ENCODE peak calls at places on chromosomes 2 and 18, in four cellular contexts. One of them, this sample, is unnamed.

GRCh38 chr2:160427629-160428424 is 65.8 kb downstream of the RBMS1 start:
- DNase-seq in heart left ventricle: no peak
- DNase-seq in uterus: no peak
- DNase-seq in A549: no peak
- DNase-seq in this sample: no peak

GRCh38 chr2:12270876-12271588 is 445.7 kb upstream of the TRIB2 start:
- DNase-seq in heart left ventricle: no peak
- DNase-seq in uterus: no peak
- DNase-seq in A549: no peak
- DNase-seq in this sample: no peak

GRCh38 chr2:205708231-205708631 is 25.9 kb downstream of the NRP2 start:
- DNase-seq in heart left ventricle: no peak
- DNase-seq in uterus: no peak
- DNase-seq in A549: no peak
- DNase-seq in this sample: no peak

GRCh38 chr2:188517549-188518255 is 226.0 kb downstream of the GULP1 start:
- DNase-seq in heart left ventricle: no peak
- DNase-seq in uterus: no peak
- DNase-seq in A549: no peak
- DNase-seq in this sample: no peak

GRCh38 chr2:78861546-78861945 is 164.0 kb upstream of the REG3G start:
- DNase-seq in heart left ventricle: no peak
- DNase-seq in uterus: no peak
- DNase-seq in A549: peak; percentile 8
- DNase-seq in this sample: no peak

GRCh38 chr2:173175222-173175621 is 99.6 kb downstream of the MAP3K20 start:
- DNase-seq in heart left ventricle: no peak
- DNase-seq in uterus: no peak
- DNase-seq in A549: no peak
- DNase-seq in this sample: no peak

GRCh38 chr2:168798076-168798887 is 4.2 kb upstream of the NOSTRIN start:
- DNase-seq in heart left ventricle: no peak
- DNase-seq in uterus: no peak
- DNase-seq in A549: no peak
- DNase-seq in this sample: no peak

GRCh38 chr2:33104052-33104623 is 157.4 kb downstream of the LTBP1 start:
- DNase-seq in heart left ventricle: no peak
- DNase-seq in uterus: no peak
- DNase-seq in A549: no peak
- DNase-seq in this sample: no peak

GRCh38 chr2:85780316-85781092 is 26.7 kb downstream of the ATOH8 start:
- DNase-seq in heart left ventricle: no peak
- DNase-seq in uterus: no peak
- DNase-seq in A549: no peak
- DNase-seq in this sample: no peak

GRCh38 chr2:118697771-118698170 is 149.7 kb downstream of the EN1 start:
- DNase-seq in heart left ventricle: no peak
- DNase-seq in uterus: no peak
- DNase-seq in A549: no peak
- DNase-seq in this sample: no peak

GRCh38 chr2:38708900-38709321 is 42.2 kb downstream of the SRSF7 start:
- DNase-seq in heart left ventricle: no peak
- DNase-seq in uterus: no peak
- DNase-seq in A549: no peak
- DNase-seq in this sample: no peak

GRCh38 chr2:12733846-12734245 is 17.1 kb downstream of the TRIB2 start:
- DNase-seq in heart left ventricle: peak; percentile 72
- DNase-seq in uterus: no peak
- DNase-seq in A549: no peak
- DNase-seq in this sample: peak; percentile 67

GRCh38 chr2:182015334-182016109 is 29.9 kb downstream of the PPP1R1C start:
- DNase-seq in heart left ventricle: no peak
- DNase-seq in uterus: no peak
- DNase-seq in A549: no peak
- DNase-seq in this sample: no peak

GRCh38 chr18:56565596-56566355 is 72.6 kb downstream of the TXNL1 start:
- DNase-seq in heart left ventricle: no peak
- DNase-seq in uterus: no peak
- DNase-seq in A549: no peak
- DNase-seq in this sample: no peak

GRCh38 chr2:165844216-165844615 is 50.2 kb upstream of the GALNT3 start:
- DNase-seq in heart left ventricle: no peak
- DNase-seq in uterus: no peak
- DNase-seq in A549: no peak
- DNase-seq in this sample: no peak

GRCh38 chr2:46041434-46041833 is 255.8 kb upstream of the EPAS1 start:
- DNase-seq in heart left ventricle: no peak
- DNase-seq in uterus: no peak
- DNase-seq in A549: no peak
- DNase-seq in this sample: no peak

GRCh38 chr18:45167109-45167551 is 448.1 kb upstream of the SLC14A2 start:
- DNase-seq in heart left ventricle: no peak
- DNase-seq in uterus: no peak
- DNase-seq in A549: no peak
- DNase-seq in this sample: no peak

GRCh38 chr18:68428026-68428425 is 286.9 kb downstream of the TMX3 start:
- DNase-seq in heart left ventricle: peak; percentile 43
- DNase-seq in uterus: no peak
- DNase-seq in A549: no peak
- DNase-seq in this sample: no peak

GRCh38 chr18:78607784-78608183 is 371.8 kb upstream of the SALL3 start:
- DNase-seq in heart left ventricle: no peak
- DNase-seq in uterus: no peak
- DNase-seq in A549: no peak
- DNase-seq in this sample: peak; percentile 49

GRCh38 chr2:88049601-88050000 is 6.0 kb downstream of the KRCC1 start:
- DNase-seq in heart left ventricle: no peak
- DNase-seq in uterus: no peak
- DNase-seq in A549: no peak
- DNase-seq in this sample: no peak

GRCh38 chr2:133434962-133435668 is 133.1 kb downstream of the NCKAP5 start:
- DNase-seq in heart left ventricle: peak; percentile 85
- DNase-seq in uterus: no peak
- DNase-seq in A549: peak; percentile 53
- DNase-seq in this sample: no peak

GRCh38 chr2:72090781-72091482 is 56.7 kb downstream of the CYP26B1 start:
- DNase-seq in heart left ventricle: no peak
- DNase-seq in uterus: no peak
- DNase-seq in A549: no peak
- DNase-seq in this sample: no peak

GRCh38 chr2:51534176-51534575 is 502.2 kb upstream of the NRXN1 start:
- DNase-seq in heart left ventricle: no peak
- DNase-seq in uterus: no peak
- DNase-seq in A549: no peak
- DNase-seq in this sample: no peak

GRCh38 chr18:36808681-36809080 is 20.1 kb downstream of the TPGS2 start:
- DNase-seq in heart left ventricle: no peak
- DNase-seq in uterus: no peak
- DNase-seq in A549: no peak
- DNase-seq in this sample: no peak

GRCh38 chr18:21408681-21409080 is 166.6 kb downstream of the GREB1L start:
- DNase-seq in heart left ventricle: no peak
- DNase-seq in uterus: no peak
- DNase-seq in A549: no peak
- DNase-seq in this sample: no peak

GRCh38 chr18:4573735-4574134 is 118.6 kb upstream of the DLGAP1 start:
- DNase-seq in heart left ventricle: no peak
- DNase-seq in uterus: no peak
- DNase-seq in A549: no peak
- DNase-seq in this sample: no peak

GRCh38 chr2:149002891-149003740 is 35.4 kb upstream of the LYPD6B start:
- DNase-seq in heart left ventricle: no peak
- DNase-seq in uterus: peak; percentile 68
- DNase-seq in A549: no peak
- DNase-seq in this sample: no peak

GRCh38 chr18:35730738-35731370 is 149.3 kb downstream of the GALNT1 start:
- DNase-seq in heart left ventricle: no peak
- DNase-seq in uterus: peak; percentile 68
- DNase-seq in A549: no peak
- DNase-seq in this sample: no peak

GRCh38 chr2:14137643-14138042 is 494.9 kb upstream of the LRATD1 start:
- DNase-seq in heart left ventricle: no peak
- DNase-seq in uterus: no peak
- DNase-seq in A549: no peak
- DNase-seq in this sample: no peak

GRCh38 chr2:230643576-230644291 is 68.9 kb upstream of the CAB39 start:
- DNase-seq in heart left ventricle: peak; percentile 55
- DNase-seq in uterus: no peak
- DNase-seq in A549: no peak
- DNase-seq in this sample: no peak

GRCh38 chr18:2547477-2548087 is 23.7 kb downstream of the METTL4 start:
- DNase-seq in heart left ventricle: no peak
- DNase-seq in uterus: no peak
- DNase-seq in A549: no peak
- DNase-seq in this sample: no peak

GRCh38 chr2:36403675-36404230 is 48.2 kb downstream of the CRIM1 start:
- DNase-seq in heart left ventricle: no peak
- DNase-seq in uterus: no peak
- DNase-seq in A549: peak; percentile 69
- DNase-seq in this sample: no peak

GRCh38 chr18:47595816-47596501 is 334.5 kb downstream of the SMAD2 start:
- DNase-seq in heart left ventricle: no peak
- DNase-seq in uterus: no peak
- DNase-seq in A549: peak; percentile 13
- DNase-seq in this sample: no peak

GRCh38 chr2:122100371-122101150 is 345.1 kb downstream of the TSN start:
- DNase-seq in heart left ventricle: no peak
- DNase-seq in uterus: no peak
- DNase-seq in A549: no peak
- DNase-seq in this sample: no peak

GRCh38 chr18:47560693-47561092 is 309.2 kb upstream of the SKOR2 start:
- DNase-seq in heart left ventricle: no peak
- DNase-seq in uterus: no peak
- DNase-seq in A549: no peak
- DNase-seq in this sample: no peak

GRCh38 chr2:36352711-36353110 is 2.9 kb upstream of the CRIM1 start:
- DNase-seq in heart left ventricle: no peak
- DNase-seq in uterus: no peak
- DNase-seq in A549: no peak
- DNase-seq in this sample: no peak

DNA sequence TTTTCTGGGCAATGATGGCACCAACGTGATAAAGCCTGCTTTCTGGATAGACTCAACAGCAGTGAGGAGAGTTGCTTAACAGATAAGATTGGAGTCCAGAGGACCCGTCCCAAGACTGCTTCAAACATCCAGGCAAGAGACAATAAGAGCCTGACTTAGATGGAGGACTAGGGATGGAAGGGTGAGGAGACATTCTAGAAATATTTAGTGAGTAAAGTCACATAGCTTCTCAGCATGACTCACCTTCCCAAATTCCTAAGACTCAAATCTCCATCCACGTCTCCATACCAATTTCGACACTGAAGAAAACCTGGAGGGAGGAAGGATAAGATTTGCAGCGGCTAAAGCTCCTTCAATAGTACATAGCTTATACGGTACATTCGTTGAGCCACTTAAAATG is 88.2 kb upstream of the KLF7 start:
- DNase-seq in heart left ventricle: no peak
- DNase-seq in uterus: no peak
- DNase-seq in A549: peak; percentile 21
- DNase-seq in this sample: no peak
- H3K4me1 ChIP-seq in heart left ventricle: peaks cover 40% of the 10 kb centered on the region
- H3K4me1 ChIP-seq in uterus: peaks cover 4% of the 10 kb centered on the region
- H3K4me1 ChIP-seq in A549: peaks cover 73% of the 10 kb centered on the region
- H3K4me1 ChIP-seq in this sample: no peaks in the 10 kb centered on the region

DNA sequence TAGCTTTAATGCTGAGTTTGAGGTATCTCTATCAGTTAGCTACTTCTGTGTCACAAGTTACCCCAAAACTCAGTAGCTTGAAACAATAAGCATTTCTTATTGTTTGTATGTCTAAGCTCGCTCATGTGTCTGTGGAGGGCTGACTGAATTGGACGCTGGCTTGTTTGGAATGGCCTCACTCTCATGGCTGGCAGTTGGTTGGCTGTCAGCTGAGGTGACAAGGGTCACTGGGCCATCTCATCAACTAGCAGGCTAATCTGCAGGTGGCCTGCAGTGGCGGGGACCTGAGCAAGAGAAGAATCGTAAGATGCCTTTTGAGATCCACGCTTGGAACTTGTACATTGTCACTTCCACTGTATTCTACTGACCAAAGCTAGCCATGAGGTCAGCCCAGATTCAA is 13.4 kb upstream of the DLX2 start:
- DNase-seq in heart left ventricle: no peak
- DNase-seq in uterus: no peak
- DNase-seq in A549: no peak
- DNase-seq in this sample: no peak
- TF ChIP-seq CTCF in heart left ventricle: no peak
- TF ChIP-seq CTCF in uterus: no peak
- TF ChIP-seq CTCF in A549: no peak
- TF ChIP-seq CTCF in this sample: no peak

DNA sequence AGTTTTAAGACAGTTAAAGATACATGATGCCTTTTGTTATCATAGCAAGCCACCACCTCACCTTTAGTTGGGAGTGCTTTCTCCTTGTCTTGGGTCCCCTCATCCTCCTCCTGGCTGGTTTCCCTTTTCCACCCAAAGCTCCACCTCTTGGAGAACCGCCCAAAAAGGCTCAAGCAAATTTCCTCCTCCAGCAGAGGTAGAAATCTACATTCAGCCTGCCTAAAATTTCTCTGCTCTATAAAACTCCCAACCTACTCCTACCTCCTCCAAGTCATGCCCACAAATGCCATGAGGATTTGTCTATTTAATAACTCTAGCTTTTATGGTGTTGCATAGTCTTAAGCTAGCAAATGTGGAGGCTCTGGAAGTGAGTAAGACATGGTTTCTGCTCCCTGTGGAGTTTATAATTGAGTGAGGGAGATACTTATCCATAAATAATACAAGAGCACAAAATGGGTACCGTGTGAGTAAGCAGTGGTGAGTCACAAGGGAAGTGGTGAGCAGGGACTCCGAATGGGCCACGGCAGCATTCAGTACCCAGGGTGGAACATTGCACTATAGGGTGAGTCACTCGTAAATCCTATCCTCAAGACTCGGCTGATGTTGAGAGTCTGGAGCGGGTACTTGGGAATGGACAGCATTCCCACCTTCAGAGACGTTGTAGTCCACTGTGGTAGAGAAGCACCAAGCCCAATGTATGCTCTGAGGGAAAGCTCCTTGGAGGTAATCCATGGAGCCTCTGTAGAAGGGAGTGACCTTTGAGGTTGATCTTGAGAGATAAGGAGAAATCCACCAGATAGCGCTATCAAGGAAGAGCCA is 146.3 kb downstream of the RTN4 start:
- DNase-seq in heart left ventricle: peak; percentile 38
- DNase-seq in uterus: no peak
- DNase-seq in A549: peak; percentile 94
- DNase-seq in this sample: no peak
- TF ChIP-seq POLR2A in heart left ventricle: no peak
- TF ChIP-seq POLR2A in uterus: no peak
- TF ChIP-seq POLR2A in A549: no peak
- TF ChIP-seq POLR2A in this sample: no peak

GRCh38 chr2:240367721-240368120 is 67.7 kb upstream of the GPC1 start:
- DNase-seq in heart left ventricle: peak; percentile 20
- DNase-seq in uterus: no peak
- DNase-seq in A549: no peak
- DNase-seq in this sample: no peak
- H3K4me1 ChIP-seq in heart left ventricle: peaks cover 34% of the 10 kb centered on the region
- H3K4me1 ChIP-seq in uterus: peaks cover 10% of the 10 kb centered on the region
- H3K4me1 ChIP-seq in A549: peaks cover 45% of the 10 kb centered on the region
- H3K4me1 ChIP-seq in this sample: no peaks in the 10 kb centered on the region

This sample was measured in breast epithelium.